ENCODE peak calls at places on chromosomes 4 and X, in five cellular contexts. One of them, this sample, is unnamed.

GRCh38 chrX:8404443-8404842 is 60.2 kb upstream of the VCX3B start:
- DNase-seq in A549: no peak
- DNase-seq in K562: no peak
- DNase-seq in GM12878: no peak
- DNase-seq in HepG2: no peak
- DNase-seq in this sample: no peak

GRCh38 chrX:109967151-109967550 is 35.8 kb upstream of the TMEM164 start:
- DNase-seq in A549: no peak
- DNase-seq in K562: no peak
- DNase-seq in GM12878: no peak
- DNase-seq in HepG2: no peak
- DNase-seq in this sample: no peak

GRCh38 chr4:26885912-26886274 is 25.3 kb downstream of the STIM2 start:
- DNase-seq in A549: no peak
- DNase-seq in K562: no peak
- DNase-seq in GM12878: peak
- DNase-seq in HepG2: no peak
- DNase-seq in this sample: no peak

GRCh38 chr4:167219090-167219489 is 15.2 kb downstream of the SPOCK3 start:
- DNase-seq in A549: no peak
- DNase-seq in K562: no peak
- DNase-seq in GM12878: no peak
- DNase-seq in HepG2: no peak
- DNase-seq in this sample: no peak

GRCh38 chr4:59553739-59554126 is 1646.4 kb upstream of the ADGRL3 start:
- DNase-seq in A549: peak
- DNase-seq in K562: no peak
- DNase-seq in GM12878: no peak
- DNase-seq in HepG2: no peak
- DNase-seq in this sample: no peak

GRCh38 chrX:69145714-69146113 is 19.5 kb downstream of the PJA1 start:
- DNase-seq in A549: no peak
- DNase-seq in K562: no peak
- DNase-seq in GM12878: no peak
- DNase-seq in HepG2: no peak
- DNase-seq in this sample: no peak

GRCh38 chrX:111098874-111099273 is 2.9 kb downstream of the PAK3 start:
- DNase-seq in A549: peak
- DNase-seq in K562: peak
- DNase-seq in GM12878: no peak
- DNase-seq in HepG2: peak
- DNase-seq in this sample: peak

GRCh38 chrX:19825271-19825670 is 62.1 kb downstream of the SH3KBP1 start:
- DNase-seq in A549: no peak
- DNase-seq in K562: no peak
- DNase-seq in GM12878: no peak
- DNase-seq in HepG2: no peak
- DNase-seq in this sample: no peak

GRCh38 chr4:17618926-17619325 is 4.5 kb downstream of the MED28 start:
- DNase-seq in A549: no peak
- DNase-seq in K562: no peak
- DNase-seq in GM12878: no peak
- DNase-seq in HepG2: no peak
- DNase-seq in this sample: no peak

GRCh38 chr4:152992027-152992426 is 55.9 kb downstream of the FHDC1 start:
- DNase-seq in A549: no peak
- DNase-seq in K562: no peak
- DNase-seq in GM12878: no peak
- DNase-seq in HepG2: no peak
- DNase-seq in this sample: no peak

GRCh38 chrX:8848921-8849320 is 47.7 kb upstream of the FAM9A start:
- DNase-seq in A549: no peak
- DNase-seq in K562: no peak
- DNase-seq in GM12878: no peak
- DNase-seq in HepG2: no peak
- DNase-seq in this sample: no peak

GRCh38 chr4:184802203-184803015 is 23.4 kb downstream of the ACSL1 start:
- DNase-seq in A549: no peak
- DNase-seq in K562: no peak
- DNase-seq in GM12878: no peak
- DNase-seq in HepG2: no peak
- DNase-seq in this sample: no peak

GRCh38 chr4:137125011-137125410 is 407.3 kb downstream of the PCDH18 start:
- DNase-seq in A549: no peak
- DNase-seq in K562: no peak
- DNase-seq in GM12878: no peak
- DNase-seq in HepG2: no peak
- DNase-seq in this sample: no peak

GRCh38 chr4:168325591-168325990 is 7.0 kb upstream of the DDX60 start:
- DNase-seq in A549: no peak
- DNase-seq in K562: no peak
- DNase-seq in GM12878: no peak
- DNase-seq in HepG2: no peak
- DNase-seq in this sample: no peak

GRCh38 chrX:20507901-20508620 is 241.4 kb upstream of the RPS6KA3 start:
- DNase-seq in A549: no peak
- DNase-seq in K562: no peak
- DNase-seq in GM12878: no peak
- DNase-seq in HepG2: no peak
- DNase-seq in this sample: no peak

DNA sequence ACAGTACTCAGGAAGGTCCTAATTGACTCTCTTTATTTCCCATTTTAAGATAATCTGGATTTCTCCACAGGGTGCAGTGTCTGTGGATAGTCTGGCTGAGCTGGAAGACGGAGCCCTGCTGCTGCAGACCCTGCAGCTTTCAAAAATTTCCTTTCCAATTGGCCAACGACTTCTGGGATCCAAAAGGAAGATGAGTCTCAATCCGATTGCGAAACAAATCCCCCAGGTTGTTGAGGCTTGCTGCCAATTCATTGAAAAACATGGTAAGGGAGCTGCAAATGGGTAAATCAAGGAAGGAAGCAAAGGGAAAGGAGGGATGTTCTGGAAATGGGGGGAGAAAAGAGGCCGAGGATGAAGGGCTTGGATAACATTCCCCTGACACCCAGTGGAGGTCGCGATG is 26.0 kb downstream of the ARHGAP36 start:
- DNase-seq in A549: no peak
- DNase-seq in K562: no peak
- DNase-seq in GM12878: no peak
- DNase-seq in HepG2: no peak
- DNase-seq in this sample: no peak
- TF ChIP-seq KDM1A in A549: no peak
- TF ChIP-seq KDM1A in K562: no peak
- TF ChIP-seq KDM1A in GM12878: no peak
- TF ChIP-seq KDM1A in HepG2: no peak
- TF ChIP-seq KDM1A in this sample: no peak

GRCh38 chr4:88021824-88022223 is 14.4 kb downstream of the PKD2 start:
- DNase-seq in A549: no peak
- DNase-seq in K562: no peak
- DNase-seq in GM12878: no peak
- DNase-seq in HepG2: no peak
- DNase-seq in this sample: no peak
- TF ChIP-seq KDM1A in A549: no peak
- TF ChIP-seq KDM1A in K562: no peak
- TF ChIP-seq KDM1A in GM12878: no peak
- TF ChIP-seq KDM1A in HepG2: no peak
- TF ChIP-seq KDM1A in this sample: no peak

GRCh38 chr4:88799900-88800299 is 102.3 kb upstream of the NAP1L5 start:
- DNase-seq in A549: no peak
- DNase-seq in K562: no peak
- DNase-seq in GM12878: no peak
- DNase-seq in HepG2: no peak
- DNase-seq in this sample: no peak

GRCh38 chr4:88802138-88802537 is 104.5 kb upstream of the NAP1L5 start:
- DNase-seq in A549: no peak
- DNase-seq in K562: no peak
- DNase-seq in GM12878: no peak
- DNase-seq in HepG2: no peak
- DNase-seq in this sample: no peak

GRCh38 chr4:88802585-88803285 is 105.1 kb upstream of the NAP1L5 start:
- DNase-seq in A549: no peak
- DNase-seq in K562: no peak
- DNase-seq in GM12878: no peak
- DNase-seq in HepG2: no peak
- DNase-seq in this sample: no peak

GRCh38 chr4:88804234-88804633 is 106.6 kb upstream of the NAP1L5 start:
- DNase-seq in A549: no peak
- DNase-seq in K562: no peak
- DNase-seq in GM12878: no peak
- DNase-seq in HepG2: no peak
- DNase-seq in this sample: no peak

GRCh38 chr4:88803600-88804096 is 106.0 kb upstream of the NAP1L5 start:
- DNase-seq in A549: no peak
- DNase-seq in K562: no peak
- DNase-seq in GM12878: peak
- DNase-seq in HepG2: no peak
- DNase-seq in this sample: no peak
- TF ChIP-seq KDM1A in A549: no peak
- TF ChIP-seq KDM1A in K562: no peak
- TF ChIP-seq KDM1A in GM12878: no peak
- TF ChIP-seq KDM1A in HepG2: no peak
- TF ChIP-seq KDM1A in this sample: no peak

GRCh38 chrX:117134983-117135382 is 672.2 kb upstream of the CT83 start:
- DNase-seq in A549: no peak
- DNase-seq in K562: no peak
- DNase-seq in GM12878: no peak
- DNase-seq in HepG2: no peak
- DNase-seq in this sample: no peak
- TF ChIP-seq KDM1A in A549: no peak
- TF ChIP-seq KDM1A in K562: no peak
- TF ChIP-seq KDM1A in GM12878: no peak
- TF ChIP-seq KDM1A in HepG2: no peak
- TF ChIP-seq KDM1A in this sample: no peak

DNA sequence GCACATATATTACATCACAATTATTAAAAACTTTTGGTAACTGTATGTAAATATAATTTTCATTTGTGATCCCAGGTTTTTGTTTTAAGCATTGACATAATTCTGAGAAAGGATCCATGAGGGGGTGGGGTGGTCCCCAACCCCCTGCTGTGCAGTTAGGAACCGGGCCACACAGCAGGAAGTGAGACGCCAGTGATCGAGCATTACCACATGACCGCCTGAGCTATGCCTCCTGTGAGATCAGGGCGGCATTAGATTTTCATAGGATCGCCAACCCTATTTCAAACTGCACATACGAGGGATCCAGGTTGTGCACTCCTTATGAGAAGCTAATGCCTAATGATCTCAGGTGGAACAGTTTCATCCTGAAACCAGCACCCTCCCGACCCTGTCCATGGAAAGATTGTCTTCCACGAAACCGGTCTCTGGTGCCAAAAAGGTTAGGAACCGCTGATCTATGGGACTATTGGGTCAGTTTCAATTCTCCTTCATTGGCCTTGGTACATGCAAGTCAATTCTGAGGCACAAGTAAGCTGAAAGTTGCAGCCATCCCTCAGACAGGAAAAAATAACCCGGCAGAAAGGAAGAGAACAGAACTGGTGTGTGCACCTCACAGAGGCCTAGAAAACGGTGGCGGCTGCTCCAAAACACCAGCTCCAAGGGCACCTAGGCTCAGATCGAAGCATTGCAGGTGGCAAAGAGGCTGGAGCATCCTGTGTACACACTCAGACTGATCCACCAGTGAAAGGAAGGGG is 7.0 kb upstream of the TMSB4X start:
- DNase-seq in A549: no peak
- DNase-seq in K562: no peak
- DNase-seq in GM12878: no peak
- DNase-seq in HepG2: no peak
- DNase-seq in this sample: no peak
- TF ChIP-seq KDM1A in A549: no peak
- TF ChIP-seq KDM1A in K562: no peak
- TF ChIP-seq KDM1A in GM12878: no peak
- TF ChIP-seq KDM1A in HepG2: no peak
- TF ChIP-seq KDM1A in this sample: no peak

GRCh38 chrX:83845397-83845796 is 15.5 kb upstream of the CYLC1 start:
- DNase-seq in A549: peak
- DNase-seq in K562: peak
- DNase-seq in GM12878: no peak
- DNase-seq in HepG2: peak
- DNase-seq in this sample: no peak
- TF ChIP-seq KDM1A in A549: no peak
- TF ChIP-seq KDM1A in K562: no peak
- TF ChIP-seq KDM1A in GM12878: no peak
- TF ChIP-seq KDM1A in HepG2: no peak
- TF ChIP-seq KDM1A in this sample: no peak